ENCODE peak calls at places on chromosomes 13 and 19, in six cellular contexts. N is epithelial cell of proximal tubule, P is stomach, I is bronchial epithelial cell, R is osteocyte, U is fibroblast of lung. V is an unnamed sample.
A peak's percentile ranks its signal among the peaks of the same experiment; 100 is the strongest.

GRCh38 chr19:15253076-15253475 is 20.8 kb upstream of the EPHX3 start:
- DNase-seq in N (no peak), P (no peak), I (no peak), R (no peak), U (no peak), V (no peak)

GRCh38 chr19:46976845-46977320 is 42.8 kb upstream of the NPAS1 start:
- DNase-seq in N (peak; percentile 76), P (peak; percentile 43), I (no peak), R (no peak), U (peak; percentile 49), V (no peak)

GRCh38 chr19:49326165-49326704 is 1.2 kb upstream of the SLC6A16 start:
- DNase-seq in N (no peak), P (no peak), I (no peak), R (no peak), U (no peak), V (no peak)

GRCh38 chr13:44692173-44692713 is 116.1 kb upstream of the TSC22D1 start:
- DNase-seq in N (no peak), P (no peak), I (no peak), R (no peak), U (peak; percentile 15), V (no peak)

GRCh38 chr19:14562660-14563589 is 8.9 kb downstream of the NDUFB7 start:
- DNase-seq in N (no peak), P (no peak), I (no peak), R (no peak), U (no peak), V (no peak)

GRCh38 chr13:28322256-28322895 is 172.6 kb downstream of the FLT1 start:
- DNase-seq in N (no peak), P (no peak), I (no peak), R (no peak), U (no peak), V (no peak)

GRCh38 chr13:40600145-40600751 is 66.2 kb downstream of the FOXO1 start:
- DNase-seq in N (no peak), P (no peak), I (no peak), R (no peak), U (no peak), V (no peak)

GRCh38 chr19:17448190-17448967 is at the start of gene TMEM221:
- DNase-seq in N (no peak), P (peak; percentile 47), I (no peak), R (no peak), U (no peak), V (peak; percentile 49)

GRCh38 chr19:38793671-38794070 is 4.7 kb downstream of the LGALS7B start:
- DNase-seq in N (no peak), P (no peak), I (no peak), R (no peak), U (no peak), V (no peak)

GRCh38 chr13:47798906-47799305 is 202.2 kb downstream of the SUCLA2 start:
- DNase-seq in N (no peak), P (no peak), I (peak; percentile 21), R (no peak), U (peak; percentile 40), V (no peak)

GRCh38 chr13:54643863-54644262 is 1615.2 kb downstream of the OLFM4 start:
- DNase-seq in N (no peak), P (no peak), I (no peak), R (no peak), U (no peak), V (no peak)

GRCh38 chr13:109036091-109036490 is 406.7 kb downstream of the MYO16 start:
- DNase-seq in N (peak; percentile 4), P (no peak), I (no peak), R (no peak), U (peak; percentile 3), V (no peak)

GRCh38 chr13:38369058-38369457 is 19.4 kb downstream of the UFM1 start:
- DNase-seq in N (no peak), P (no peak), I (no peak), R (no peak), U (no peak), V (no peak)

GRCh38 chr19:7605490-7606222 is 10.0 kb downstream of the CAMSAP3 start:
- DNase-seq in N (no peak), P (no peak), I (peak; percentile 28), R (no peak), U (no peak), V (no peak)

GRCh38 chr19:19214892-19215291 is 3.1 kb downstream of the NCAN start:
- DNase-seq in N (no peak), P (no peak), I (peak; percentile 7), R (peak; percentile 88), U (peak; percentile 42), V (no peak)

GRCh38 chr13:107808388-107808787 is 406.9 kb downstream of the LIG4 start:
- DNase-seq in N (no peak), P (no peak), I (no peak), R (no peak), U (peak; percentile 32), V (no peak)

GRCh38 chr19:18000981-18001836 is 6.8 kb upstream of the ARRDC2 start:
- DNase-seq in N (no peak), P (peak; percentile 94), I (peak; percentile 66), R (peak; percentile 93), U (peak; percentile 82), V (peak; percentile 92)

GRCh38 chr13:32165791-32166190 is 134.2 kb downstream of the FRY start:
- DNase-seq in N (no peak), P (no peak), I (peak; percentile 71), R (no peak), U (no peak), V (no peak)

GRCh38 chr19:10830370-10830769 is 5.6 kb downstream of the TMED1 start:
- DNase-seq in N (no peak), P (no peak), I (no peak), R (no peak), U (no peak), V (no peak)

GRCh38 chr13:21106089-21106488 is 44.7 kb upstream of the LATS2 start:
- DNase-seq in N (peak; percentile 16), P (no peak), I (no peak), R (no peak), U (peak; percentile 65), V (no peak)

GRCh38 chr13:28337196-28338045 is 157.5 kb downstream of the FLT1 start:
- DNase-seq in N (no peak), P (no peak), I (peak; percentile 25), R (no peak), U (peak; percentile 74), V (no peak)

GRCh38 chr19:35601971-35602370 is 10.6 kb upstream of the HAUS5 start:
- DNase-seq in N (no peak), P (no peak), I (no peak), R (no peak), U (no peak), V (no peak)

GRCh38 chr19:43780706-43781525 is at the start of gene KCNN4:
- DNase-seq in N (no peak), P (peak; percentile 57), I (peak; percentile 81), R (no peak), U (peak; percentile 54), V (peak; percentile 70)

GRCh38 chr19:39845621-39846175 is 481 bp downstream of the FBL start:
- DNase-seq in N (no peak), P (no peak), I (no peak), R (no peak), U (no peak), V (no peak)
- TF ChIP-seq CTCF in N (no peak), P (no peak), I (peak; percentile 9), R (peak; percentile 24), U (peak; percentile 24), V (no peak)

GRCh38 chr13:80340643-80341097 is 256 bp downstream of the SPRY2 start:
- DNase-seq in N (no peak), P (no peak), I (peak; percentile 46), R (no peak), U (peak; percentile 76), V (peak; percentile 27)

GRCh38 chr13:80339841-80340642 is 884 bp downstream of the SPRY2 start:
- DNase-seq in N (no peak), P (peak; percentile 46), I (no peak), R (no peak), U (peak; percentile 28), V (peak; percentile 26)

GRCh38 chr13:80339578-80339840 is 1.4 kb downstream of the SPRY2 start:
- DNase-seq in N (no peak), P (no peak), I (no peak), R (no peak), U (peak; percentile 45), V (no peak)

GRCh38 chr13:80337706-80338105 is 3.2 kb downstream of the SPRY2 start:
- DNase-seq in N (no peak), P (no peak), I (peak; percentile 20), R (no peak), U (peak; percentile 28), V (no peak)

DNA sequence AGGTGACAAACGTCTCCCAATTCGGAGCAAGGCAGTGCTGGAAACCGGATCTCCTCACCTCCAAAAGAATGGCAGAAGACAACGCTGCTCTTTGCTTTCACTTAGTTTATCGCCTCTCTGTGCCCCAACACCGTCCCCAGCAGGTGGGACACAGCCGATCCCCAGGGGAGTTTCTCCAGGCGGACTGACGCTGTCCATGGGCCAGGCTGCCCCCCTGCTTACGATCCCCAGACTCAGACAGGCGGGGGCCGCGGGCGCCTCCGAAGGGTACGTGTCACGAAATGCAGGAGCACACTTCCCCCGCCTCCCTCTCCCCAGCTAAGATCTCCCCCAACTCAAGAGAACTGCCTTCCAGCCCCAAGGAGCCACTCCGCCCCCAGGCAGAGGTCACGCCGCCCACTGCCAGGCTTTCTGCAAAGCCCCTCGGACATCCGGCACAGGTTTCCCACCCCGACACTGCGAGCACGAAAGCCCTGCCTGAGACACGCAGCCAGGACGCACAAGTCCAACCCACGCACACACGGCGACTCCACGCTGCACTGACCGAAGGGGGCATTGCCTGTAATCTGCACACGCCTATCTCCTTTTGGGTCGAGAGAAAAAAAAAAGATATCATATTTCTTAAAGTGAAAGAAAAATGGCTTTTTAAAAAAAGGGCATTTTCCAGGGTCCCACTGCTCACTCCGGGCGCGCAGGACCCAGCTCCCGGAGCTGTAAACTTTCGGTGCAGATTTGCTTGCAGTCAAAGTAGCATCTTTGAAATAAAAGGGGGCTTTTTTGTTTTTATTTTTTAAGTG is 1.9 kb downstream of the SPRY2 start:
- DNase-seq in N (no peak), P (peak; percentile 61), I (peak; percentile 55), R (peak; percentile 88), U (peak; percentile 81), V (peak; percentile 24)
- TF ChIP-seq CTCF in N (no peak), P (no peak), I (peak; percentile 5), R (peak; percentile 37), U (peak; percentile 41), V (no peak)

DNA sequence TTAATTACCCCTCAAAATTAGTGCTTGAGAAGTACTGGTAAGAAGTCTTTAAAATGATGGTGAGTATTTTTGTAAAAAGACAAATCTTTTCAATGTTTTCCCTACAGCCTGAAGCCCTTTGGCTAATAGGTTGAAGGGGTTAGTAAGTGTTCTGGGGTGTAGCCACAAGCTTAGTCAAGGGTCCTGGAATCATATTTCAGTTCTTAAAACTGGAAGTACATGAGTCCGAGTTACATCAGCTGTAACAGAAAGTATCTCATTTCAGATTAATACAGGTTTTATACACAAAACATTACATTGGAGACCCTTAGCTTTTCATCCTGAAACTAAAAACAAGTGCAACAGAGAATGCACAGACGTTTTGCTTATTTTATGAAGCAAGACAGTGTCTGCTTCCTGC is 52.7 kb upstream of the TEX29 start:
- DNase-seq in N (no peak), P (no peak), I (no peak), R (no peak), U (peak; percentile 87), V (no peak)
- TF ChIP-seq CTCF in N (no peak), P (no peak), I (no peak), R (no peak), U (no peak), V (no peak)

DNA sequence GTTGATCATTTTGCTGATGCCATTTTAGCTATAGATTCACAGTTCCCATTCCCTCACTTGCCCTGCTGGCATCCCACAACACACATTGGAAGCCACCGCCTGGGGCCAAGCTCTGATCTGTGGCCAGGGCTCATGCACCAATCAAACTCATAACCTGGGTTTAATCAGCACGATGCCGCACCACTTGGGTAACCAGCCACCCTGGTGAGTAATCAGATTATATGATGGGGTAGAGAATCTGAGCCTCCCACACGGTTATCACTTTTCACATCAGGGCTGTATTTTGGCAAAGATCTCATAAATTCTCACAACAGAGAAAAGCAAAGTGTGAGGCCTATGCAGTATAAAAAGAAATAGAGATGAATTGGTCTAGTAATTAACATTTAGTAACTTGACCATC is 66.0 kb upstream of the TNFRSF19 start:
- DNase-seq in N (no peak), P (no peak), I (no peak), R (no peak), U (no peak), V (no peak)
- TF ChIP-seq CTCF in N (no peak), P (no peak), I (no peak), R (no peak), U (no peak), V (no peak)

V was measured in activated B cell treated with CpG ODN at 0.5 μM for 24 hours.